ENCODE peak calls at places on chromosomes 16 and 17, in ten cellular contexts. Z, A, E, U, I, Y, S, L, T and P are unnamed samples.
A peak's percentile ranks its signal among the peaks of the same experiment; 100 is the strongest.

GRCh38 chr16:78102122-78102660 is 2.7 kb downstream of the WWOX start:
- DNase-seq in Z (no peak), A (no peak), E (no peak), U (no peak), I (no peak), Y (no peak), S (no peak), L (no peak), T (no peak), P (no peak)

GRCh38 chr16:58815188-58815888 is 81.2 kb upstream of the GOT2 start:
- DNase-seq in Z (no peak), A (no peak), E (no peak), U (no peak), I (no peak), Y (no peak), S (no peak), L (no peak), T (no peak), P (no peak)

GRCh38 chr16:11232852-11233726 is 22.9 kb downstream of the SOCS1 start:
- DNase-seq in Z (no peak), A (no peak), E (peak; percentile 60), U (peak; percentile 66), I (no peak), Y (peak; percentile 30), S (no peak), L (no peak), T (peak; percentile 89), P (peak; percentile 59)

GRCh38 chr17:42329025-42329976 is 41.0 kb downstream of the STAT5A start:
- DNase-seq in Z (peak; percentile 58), A (no peak), E (no peak), U (no peak), I (peak; percentile 89), Y (no peak), S (no peak), L (peak; percentile 90), T (no peak), P (no peak)

GRCh38 chr17:3964203-3965122 is at the start of gene ATP2A3:
- DNase-seq in Z (no peak), A (no peak), E (peak; percentile 86), U (peak; percentile 61), I (no peak), Y (no peak), S (no peak), L (peak; percentile 51), T (peak; percentile 80), P (peak; percentile 71)

GRCh38 chr17:38676706-38677504 is 2.1 kb upstream of the EPOP start:
- DNase-seq in Z (peak; percentile 86), A (peak; percentile 83), E (peak; percentile 90), U (peak; percentile 58), I (peak; percentile 62), Y (peak; percentile 80), S (peak; percentile 89), L (peak; percentile 83), T (peak; percentile 88), P (peak; percentile 79)

GRCh38 chr16:78278047-78278446 is 178.6 kb downstream of the WWOX start:
- DNase-seq in Z (no peak), A (no peak), E (no peak), U (no peak), I (no peak), Y (no peak), S (no peak), L (no peak), T (no peak), P (no peak)

GRCh38 chr16:67857547-67858233 is 10.2 kb upstream of the CENPT start:
- DNase-seq in Z (peak; percentile 93), A (no peak), E (peak; percentile 54), U (no peak), I (no peak), Y (peak; percentile 83), S (peak; percentile 89), L (no peak), T (peak; percentile 80), P (no peak)

GRCh38 chr17:79047291-79047920 is 23.4 kb downstream of the C1QTNF1 start:
- DNase-seq in Z (no peak), A (no peak), E (peak; percentile 17), U (no peak), I (no peak), Y (no peak), S (no peak), L (no peak), T (peak; percentile 56), P (no peak)

GRCh38 chr17:46952115-46952514 is 26.9 kb downstream of the RPRML start:
- DNase-seq in Z (no peak), A (no peak), E (no peak), U (no peak), I (no peak), Y (no peak), S (no peak), L (no peak), T (no peak), P (no peak)

GRCh38 chr17:38428643-38429371 is 543 bp downstream of the ARHGAP23 start:
- DNase-seq in Z (peak; percentile 55), A (no peak), E (peak; percentile 50), U (no peak), I (no peak), Y (peak; percentile 73), S (peak; percentile 90), L (peak; percentile 58), T (peak; percentile 87), P (no peak)

GRCh38 chr17:8022358-8023038 is 16.4 kb upstream of the ALOX15B start:
- DNase-seq in Z (no peak), A (no peak), E (no peak), U (no peak), I (no peak), Y (no peak), S (no peak), L (no peak), T (peak; percentile 18), P (no peak)

GRCh38 chr16:86768999-86769398 is 190.7 kb downstream of the FOXL1 start:
- DNase-seq in Z (no peak), A (no peak), E (no peak), U (no peak), I (no peak), Y (no peak), S (peak; percentile 71), L (no peak), T (no peak), P (no peak)

GRCh38 chr17:38885044-38885727 is 15.3 kb downstream of the LASP1 start:
- DNase-seq in Z (no peak), A (no peak), E (peak; percentile 63), U (no peak), I (no peak), Y (no peak), S (no peak), L (peak; percentile 5), T (no peak), P (no peak)

GRCh38 chr17:82272495-82273326 is 789 bp downstream of the CSNK1D start:
- DNase-seq in Z (no peak), A (peak; percentile 40), E (peak; percentile 69), U (peak; percentile 23), I (no peak), Y (peak; percentile 51), S (peak; percentile 76), L (peak; percentile 63), T (peak; percentile 90), P (peak; percentile 61)
- H3K4me1 ChIP-seq in Z (peaks cover 34% of the 10 kb centered on the region), A (peaks cover 17% of the 10 kb centered on the region), E (peaks cover 47% of the 10 kb centered on the region), U (peaks cover 53% of the 10 kb centered on the region), I (no peaks in the 10 kb centered on the region), Y (peaks cover 54% of the 10 kb centered on the region), S (peaks cover 58% of the 10 kb centered on the region), L (peaks cover 18% of the 10 kb centered on the region), T (peaks cover 33% of the 10 kb centered on the region), P (peaks cover 55% of the 10 kb centered on the region)

GRCh38 chr16:2968738-2969544 is at the start of gene PAQR4:
- DNase-seq in Z (peak; percentile 91), A (peak; percentile 95), E (peak; percentile 93), U (peak; percentile 71), I (no peak), Y (peak; percentile 88), S (peak; percentile 85), L (peak; percentile 98), T (peak; percentile 95), P (peak; percentile 79)

GRCh38 chr16:2966803-2967184 is 2.4 kb upstream of the PAQR4 start:
- DNase-seq in Z (peak; percentile 16), A (no peak), E (peak; percentile 62), U (no peak), I (no peak), Y (no peak), S (no peak), L (peak; percentile 29), T (peak; percentile 84), P (no peak)

GRCh38 chr16:2967211-2967631 is 1.9 kb upstream of the PAQR4 start:
- DNase-seq in Z (no peak), A (no peak), E (no peak), U (no peak), I (no peak), Y (no peak), S (no peak), L (no peak), T (peak; percentile 71), P (no peak)

GRCh38 chr16:2968368-2968737 is 795 bp upstream of the PAQR4 start:
- DNase-seq in Z (no peak), A (no peak), E (no peak), U (no peak), I (no peak), Y (no peak), S (no peak), L (no peak), T (no peak), P (no peak)

DNA sequence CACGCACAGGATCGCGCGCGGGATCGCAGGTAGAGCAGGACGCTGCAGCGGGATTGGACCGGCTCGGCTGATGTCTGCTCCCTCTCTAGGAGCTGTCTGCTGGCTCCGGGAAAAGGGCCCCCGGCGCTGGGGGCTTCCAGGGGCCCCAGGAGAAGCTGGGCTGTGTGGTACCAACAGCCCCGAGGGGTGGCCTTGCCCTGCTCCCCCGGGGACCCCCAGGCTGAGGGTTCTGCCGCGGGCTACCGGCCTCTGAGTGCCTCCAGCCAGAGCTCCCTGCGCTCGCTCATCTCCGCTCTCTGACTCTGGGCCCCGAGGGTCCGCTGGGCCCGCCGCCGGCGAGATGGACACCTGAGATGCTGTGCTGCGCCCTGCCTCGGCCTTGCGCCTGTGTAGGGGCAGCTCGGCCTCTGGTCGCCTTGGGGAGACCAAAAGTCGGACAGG is 1.4 kb upstream of the PAQR4 start:
- DNase-seq in Z (no peak), A (no peak), E (no peak), U (no peak), I (no peak), Y (no peak), S (no peak), L (no peak), T (peak; percentile 78), P (no peak)
- H3K4me3 ChIP-seq in Z (no peak overlapping the region), A (no peak overlapping the region), E (no peak overlapping the region), U (peak overlapping the region; percentile 12), I (peak overlapping the region; percentile 94), Y (no peak overlapping the region), S (no peak overlapping the region), L (no peak overlapping the region), T (no peak overlapping the region), P (no peak overlapping the region)

GRCh38 chr17:1573932-1574696 is 11.5 kb upstream of the PITPNA start:
- DNase-seq in Z (peak; percentile 86), A (peak; percentile 87), E (peak; percentile 92), U (peak; percentile 40), I (no peak), Y (peak; percentile 90), S (peak; percentile 91), L (peak; percentile 85), T (peak; percentile 95), P (peak; percentile 67)
- H3K4me1 ChIP-seq in Z (peaks cover 10% of the 10 kb centered on the region), A (peaks cover 8% of the 10 kb centered on the region), E (peaks cover 15% of the 10 kb centered on the region), U (no peaks in the 10 kb centered on the region), I (no peaks in the 10 kb centered on the region), Y (peaks cover 41% of the 10 kb centered on the region), S (peaks cover 32% of the 10 kb centered on the region), L (peaks cover 6% of the 10 kb centered on the region), T (no peaks in the 10 kb centered on the region), P (no peaks in the 10 kb centered on the region)

DNA sequence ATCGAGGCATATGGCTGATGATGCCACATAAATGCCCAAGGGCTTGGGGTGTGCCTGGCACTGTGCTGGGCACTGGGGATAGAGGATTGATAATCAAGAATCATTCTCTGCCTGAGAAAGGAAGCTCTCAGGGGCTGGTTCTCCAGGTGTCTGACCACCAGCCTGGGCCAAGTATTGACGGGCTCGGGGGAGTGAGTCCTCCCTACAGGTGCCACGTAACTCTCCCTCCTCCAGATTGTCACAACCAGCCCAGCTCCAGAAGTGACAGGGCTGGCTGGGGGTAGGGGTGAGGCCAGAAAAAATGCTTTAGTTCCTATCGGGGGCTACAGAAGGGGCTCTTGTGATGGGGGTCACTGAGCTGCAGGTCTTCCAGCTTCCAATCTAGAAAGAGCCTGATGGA is 10.7 kb upstream of the C1QL1 start:
- DNase-seq in Z (no peak), A (no peak), E (no peak), U (no peak), I (no peak), Y (no peak), S (no peak), L (no peak), T (no peak), P (no peak)
- H3K4me3 ChIP-seq in Z (no peak overlapping the region), A (no peak overlapping the region), E (no peak overlapping the region), U (no peak overlapping the region), I (no peak overlapping the region), Y (no peak overlapping the region), S (no peak overlapping the region), L (no peak overlapping the region), T (no peak overlapping the region), P (no peak overlapping the region)